ENCODE peak calls at places on chromosomes 3 and 15, in eight cellular contexts. Z is ovary, K is fibroblast of lung, Q is neuronal stem cell, O is right cardiac atrium, D is cardiac muscle cell, C is MG63, B is suprapubic skin. R is an unnamed sample.

GRCh38 chr15:70892002-70892911 is at the start of the genes LRRC49 and THAP10:
- DNase-seq in B (peak; percentile 89), D (peak; percentile 95), O (peak; percentile 90), Q (peak; percentile 92), C (peak; percentile 94), Z (peak; percentile 90), K (peak; percentile 95), R (no peak)

GRCh38 chr15:74749832-74750231 is 1.2 kb downstream of the CYP1A2 start:
- DNase-seq in D (no peak), B (no peak), K (no peak), Z (no peak), Q (no peak), O (no peak), C (no peak), R (no peak)

GRCh38 chr15:88623632-88624031 is 2.5 kb downstream of the AEN start:
- DNase-seq in C (no peak), K (no peak), O (no peak), Q (no peak), Z (no peak), B (no peak), D (no peak), R (no peak)

GRCh38 chr3:81769271-81769670 is 7.8 kb upstream of the GBE1 start:
- DNase-seq in Z (no peak), O (no peak), K (peak; percentile 20), C (no peak), B (no peak), Q (no peak), D (peak; percentile 48), R (no peak)

GRCh38 chr3:107718547-107718946 is 195.8 kb downstream of the BBX start:
- DNase-seq in Z (no peak), C (no peak), D (no peak), O (no peak), Q (no peak), B (no peak), K (no peak), R (no peak)

GRCh38 chr15:79403501-79403900 is 28.6 kb upstream of the MINAR1 start:
- DNase-seq in B (no peak), O (no peak), C (peak; percentile 14), Z (no peak), Q (no peak), K (peak; percentile 67), D (no peak), R (no peak)

GRCh38 chr3:138971766-138972320 is 24.8 kb downstream of the FOXL2NB start:
- DNase-seq in Z (no peak), C (no peak), K (no peak), D (no peak), B (no peak), O (no peak), Q (no peak), R (no peak)

GRCh38 chr15:58243083-58243482 is 104.9 kb downstream of the AQP9 start:
- DNase-seq in O (no peak), B (no peak), Q (no peak), C (no peak), K (no peak), Z (no peak), D (no peak), R (no peak)

DNA sequence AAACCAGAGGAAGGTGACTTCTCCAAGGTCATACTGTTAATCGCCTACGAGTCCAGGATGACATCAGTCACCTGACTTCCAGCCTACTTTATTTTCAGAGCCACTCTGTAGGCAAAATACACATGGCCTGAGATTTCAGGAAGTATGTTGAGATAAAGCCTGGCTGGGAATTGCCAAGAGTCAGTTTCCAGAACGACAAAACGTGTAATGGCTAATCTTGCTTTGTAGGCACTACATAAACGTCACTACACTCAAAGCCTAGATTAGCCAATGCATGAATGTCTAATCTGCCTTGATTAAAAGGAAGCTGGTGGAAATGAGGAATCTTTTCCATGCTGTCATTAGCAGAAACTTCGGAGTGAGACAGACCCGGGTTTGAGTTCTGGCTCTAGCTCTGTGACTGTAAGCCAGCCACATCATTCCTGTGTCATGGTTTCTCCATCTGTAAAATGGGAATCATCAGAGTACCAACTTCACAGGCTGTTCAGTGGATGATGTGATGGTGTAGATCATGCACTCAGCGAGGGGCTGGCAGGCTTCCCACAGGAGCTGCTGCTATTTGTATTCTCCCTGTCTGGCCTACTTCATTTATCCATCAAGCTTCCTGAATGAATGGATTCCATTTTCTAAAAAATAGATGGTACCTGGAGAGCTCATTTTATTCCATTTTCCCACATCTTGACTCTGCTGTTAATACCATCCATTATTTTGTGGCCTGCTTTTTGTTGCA is 241.9 kb downstream of the XXYLT1 start:
- DNase-seq in D (peak; percentile 77), Z (no peak), O (no peak), Q (no peak), C (no peak), B (no peak), K (peak; percentile 2), R (no peak)
- H3K9me3 ChIP-seq in D (no peaks in the 10 kb centered on the region), Z (no peaks in the 10 kb centered on the region), O (no peaks in the 10 kb centered on the region), Q (peaks cover under 1% of the 10 kb centered on the region), C (no peaks in the 10 kb centered on the region), B (no peaks in the 10 kb centered on the region), K (no peaks in the 10 kb centered on the region), R (no peaks in the 10 kb centered on the region)

GRCh38 chr3:39277893-39278615 is 1.8 kb downstream of the CX3CR1 start:
- DNase-seq in C (no peak), B (no peak), Q (no peak), Z (no peak), D (no peak), O (no peak), K (no peak), R (no peak)

GRCh38 chr3:39278616-39278935 is 1.3 kb downstream of the CX3CR1 start:
- DNase-seq in D (no peak), B (no peak), Z (no peak), K (no peak), Q (no peak), C (no peak), O (no peak), R (no peak)

GRCh38 chr3:39275052-39275451 is 4.8 kb downstream of the CX3CR1 start:
- DNase-seq in K (no peak), O (no peak), Q (no peak), D (no peak), Z (no peak), C (no peak), B (no peak), R (no peak)

GRCh38 chr3:39276746-39277145 is 3.1 kb downstream of the CX3CR1 start:
- DNase-seq in B (no peak), K (no peak), Z (no peak), O (no peak), C (no peak), D (no peak), Q (no peak), R (no peak)

DNA sequence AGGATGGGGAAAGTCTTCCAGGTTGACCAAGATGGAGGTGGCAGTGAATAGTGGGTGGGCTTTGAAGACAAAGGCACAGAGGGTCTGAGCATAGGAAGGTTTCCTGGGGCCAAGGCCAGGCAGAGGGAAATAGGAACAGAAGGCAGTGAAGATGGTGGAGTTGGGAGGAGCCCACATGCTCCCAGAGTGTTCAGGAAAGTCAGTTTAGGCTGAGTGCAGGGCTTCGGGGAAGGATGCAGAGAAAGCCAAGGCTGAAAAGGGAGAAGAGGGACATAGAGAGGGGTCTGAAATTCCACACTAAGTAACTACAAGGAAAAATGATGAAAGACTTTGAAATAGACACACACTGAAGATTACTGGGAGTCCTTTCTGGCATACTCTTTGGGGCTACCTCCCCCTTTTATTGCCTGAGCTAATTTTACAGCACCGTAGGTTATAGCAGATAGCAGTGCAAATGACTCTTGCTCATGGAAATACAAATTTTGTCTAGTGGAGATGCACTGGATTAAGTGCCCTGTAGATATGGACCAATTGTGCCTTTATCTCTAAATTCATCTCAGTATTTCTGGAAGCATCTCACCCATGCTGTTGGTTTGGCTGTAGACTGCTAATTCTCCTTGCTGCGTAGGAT is 3.8 kb downstream of the CX3CR1 start:
- DNase-seq in O (no peak), Z (no peak), C (no peak), B (no peak), K (no peak), D (no peak), Q (no peak), R (no peak)
- H3K9me3 ChIP-seq in O (no peaks in the 10 kb centered on the region), Z (no peaks in the 10 kb centered on the region), C (no peaks in the 10 kb centered on the region), B (no peaks in the 10 kb centered on the region), K (no peaks in the 10 kb centered on the region), D (no peaks in the 10 kb centered on the region), Q (no peaks in the 10 kb centered on the region), R (no peaks in the 10 kb centered on the region)

GRCh38 chr3:130609166-130609574 is 92.2 kb downstream of the COL6A6 start:
- DNase-seq in Q (no peak), Z (peak; percentile 32), D (peak; percentile 74), C (no peak), O (peak; percentile 74), K (peak; percentile 80), B (peak; percentile 61), R (no peak)

GRCh38 chr3:130604806-130605205 is 87.8 kb downstream of the COL6A6 start:
- DNase-seq in Z (no peak), O (no peak), Q (no peak), D (no peak), C (no peak), K (no peak), B (no peak), R (no peak)

GRCh38 chr3:130607553-130608154 is 90.7 kb downstream of the COL6A6 start:
- DNase-seq in Z (no peak), Q (no peak), O (no peak), K (no peak), B (no peak), C (no peak), D (no peak), R (no peak)

GRCh38 chr3:130609580-130609979 is 92.6 kb downstream of the COL6A6 start:
- DNase-seq in Q (no peak), C (no peak), K (peak; percentile 27), Z (no peak), D (peak; percentile 72), B (no peak), O (no peak), R (no peak)
- H3K9me3 ChIP-seq in Q (no peaks in the 10 kb centered on the region), C (peaks cover 9% of the 10 kb centered on the region), K (no peaks in the 10 kb centered on the region), Z (no peaks in the 10 kb centered on the region), D (no peaks in the 10 kb centered on the region), B (peaks cover 10% of the 10 kb centered on the region), O (no peaks in the 10 kb centered on the region), R (peaks cover 2% of the 10 kb centered on the region)

GRCh38 chr3:40206522-40206921 is 103.0 kb upstream of the EIF1B start:
- DNase-seq in Q (no peak), D (no peak), C (no peak), B (no peak), K (no peak), Z (no peak), O (no peak), R (no peak)

GRCh38 chr3:40201770-40202169 is 107.7 kb upstream of the EIF1B start:
- DNase-seq in K (no peak), Q (no peak), B (no peak), O (no peak), D (no peak), C (no peak), Z (no peak), R (no peak)

GRCh38 chr3:40196966-40197365 is 112.5 kb upstream of the EIF1B start:
- DNase-seq in B (no peak), D (no peak), O (no peak), Q (no peak), K (no peak), Z (no peak), C (no peak), R (no peak)

DNA sequence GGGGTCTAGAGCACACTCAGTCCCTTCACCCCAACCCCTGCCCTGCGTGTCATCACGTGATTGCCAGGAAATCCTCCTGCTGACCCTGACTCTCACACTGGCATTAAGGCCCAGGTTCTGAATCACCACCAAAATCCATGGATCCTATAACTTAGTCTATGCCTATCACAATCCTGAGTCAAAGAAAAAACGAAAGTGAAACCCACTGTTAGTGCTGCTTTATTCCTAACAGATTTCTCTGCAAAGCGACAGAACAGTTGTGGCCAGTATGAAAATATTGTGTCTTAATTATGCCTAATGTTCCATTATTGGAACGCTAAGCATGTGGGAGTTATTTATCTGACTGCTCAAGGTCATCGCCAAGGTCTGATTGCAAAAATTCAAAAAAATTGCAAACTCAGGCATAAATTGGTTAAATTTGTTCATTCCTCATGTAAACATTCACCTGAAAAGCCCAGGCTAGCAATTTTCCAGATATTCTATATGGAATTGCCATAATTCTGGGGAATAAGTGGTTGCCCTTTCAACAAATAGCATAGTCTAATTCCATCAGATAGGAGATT is 108.7 kb upstream of the EIF1B start:
- DNase-seq in D (no peak), C (no peak), O (no peak), K (no peak), B (no peak), Z (no peak), Q (no peak), R (no peak)
- H3K9me3 ChIP-seq in D (no peaks in the 10 kb centered on the region), C (no peaks in the 10 kb centered on the region), O (no peaks in the 10 kb centered on the region), K (no peaks in the 10 kb centered on the region), B (no peaks in the 10 kb centered on the region), Z (no peaks in the 10 kb centered on the region), Q (no peaks in the 10 kb centered on the region), R (no peaks in the 10 kb centered on the region)